ENCODE peak calls at places on chromosome 17, in eight cellular contexts. One of them, this sample, is unnamed.

GRCh38 chr17:70552230-70552981 is 383.1 kb downstream of the KCNJ2 start:
- DNase-seq in HCT116: peak; percentile 29
- DNase-seq in gastrocnemius medialis: no peak
- DNase-seq in lower lobe of right lung: no peak
- DNase-seq in body of pancreas: no peak
- DNase-seq in Karpas-422: peak; percentile 82
- DNase-seq in heart right ventricle: peak; percentile 8
- DNase-seq in left ventricle myocardium inferior: no peak
- DNase-seq in this sample: no peak

GRCh38 chr17:64277831-64278562 is 14.9 kb upstream of the TEX2 start:
- DNase-seq in HCT116: no peak
- DNase-seq in gastrocnemius medialis: no peak
- DNase-seq in lower lobe of right lung: no peak
- DNase-seq in body of pancreas: no peak
- DNase-seq in Karpas-422: no peak
- DNase-seq in heart right ventricle: peak; percentile 28
- DNase-seq in left ventricle myocardium inferior: no peak
- DNase-seq in this sample: no peak

GRCh38 chr17:70105641-70106040 is 30.6 kb downstream of the KCNJ16 start:
- DNase-seq in HCT116: no peak
- DNase-seq in gastrocnemius medialis: no peak
- DNase-seq in lower lobe of right lung: no peak
- DNase-seq in body of pancreas: no peak
- DNase-seq in Karpas-422: no peak
- DNase-seq in heart right ventricle: no peak
- DNase-seq in left ventricle myocardium inferior: no peak
- DNase-seq in this sample: no peak

GRCh38 chr17:61150686-61151299 is 248.8 kb upstream of the TBX2 start:
- DNase-seq in HCT116: no peak
- DNase-seq in gastrocnemius medialis: no peak
- DNase-seq in lower lobe of right lung: no peak
- DNase-seq in body of pancreas: no peak
- DNase-seq in Karpas-422: no peak
- DNase-seq in heart right ventricle: no peak
- DNase-seq in left ventricle myocardium inferior: no peak
- DNase-seq in this sample: no peak

GRCh38 chr17:17164156-17164555 is 42.0 kb downstream of the PLD6 start:
- DNase-seq in HCT116: no peak
- DNase-seq in gastrocnemius medialis: no peak
- DNase-seq in lower lobe of right lung: no peak
- DNase-seq in body of pancreas: no peak
- DNase-seq in Karpas-422: no peak
- DNase-seq in heart right ventricle: no peak
- DNase-seq in left ventricle myocardium inferior: no peak
- DNase-seq in this sample: no peak

GRCh38 chr17:69500911-69501429 is 86.5 kb downstream of the MAP2K6 start:
- DNase-seq in HCT116: no peak
- DNase-seq in gastrocnemius medialis: peak; percentile 80
- DNase-seq in lower lobe of right lung: no peak
- DNase-seq in body of pancreas: peak; percentile 29
- DNase-seq in Karpas-422: peak; percentile 72
- DNase-seq in heart right ventricle: no peak
- DNase-seq in left ventricle myocardium inferior: no peak
- DNase-seq in this sample: no peak

GRCh38 chr17:79905832-79906231 is 66.6 kb upstream of the CBX4 start:
- DNase-seq in HCT116: peak; percentile 80
- DNase-seq in gastrocnemius medialis: no peak
- DNase-seq in lower lobe of right lung: no peak
- DNase-seq in body of pancreas: no peak
- DNase-seq in Karpas-422: peak; percentile 59
- DNase-seq in heart right ventricle: no peak
- DNase-seq in left ventricle myocardium inferior: no peak
- DNase-seq in this sample: no peak

GRCh38 chr17:65193305-65194293 is 56.4 kb downstream of the RGS9 start:
- DNase-seq in HCT116: no peak
- DNase-seq in gastrocnemius medialis: no peak
- DNase-seq in lower lobe of right lung: no peak
- DNase-seq in body of pancreas: no peak
- DNase-seq in Karpas-422: no peak
- DNase-seq in heart right ventricle: no peak
- DNase-seq in left ventricle myocardium inferior: no peak
- DNase-seq in this sample: no peak

GRCh38 chr17:80359422-80360110 is 55.4 kb upstream of the ENDOV start:
- DNase-seq in HCT116: no peak
- DNase-seq in gastrocnemius medialis: no peak
- DNase-seq in lower lobe of right lung: no peak
- DNase-seq in body of pancreas: no peak
- DNase-seq in Karpas-422: no peak
- DNase-seq in heart right ventricle: no peak
- DNase-seq in left ventricle myocardium inferior: no peak
- DNase-seq in this sample: no peak

GRCh38 chr17:67520282-67520906 is 143.3 kb downstream of the PITPNC1 start:
- DNase-seq in HCT116: no peak
- DNase-seq in gastrocnemius medialis: peak; percentile 56
- DNase-seq in lower lobe of right lung: no peak
- DNase-seq in body of pancreas: no peak
- DNase-seq in Karpas-422: no peak
- DNase-seq in heart right ventricle: no peak
- DNase-seq in left ventricle myocardium inferior: no peak
- DNase-seq in this sample: no peak

GRCh38 chr17:15398736-15399331 is 57.4 kb upstream of the TEKT3 start:
- DNase-seq in HCT116: no peak
- DNase-seq in gastrocnemius medialis: peak; percentile 80
- DNase-seq in lower lobe of right lung: no peak
- DNase-seq in body of pancreas: no peak
- DNase-seq in Karpas-422: no peak
- DNase-seq in heart right ventricle: no peak
- DNase-seq in left ventricle myocardium inferior: no peak
- DNase-seq in this sample: peak; percentile 58

GRCh38 chr17:42895185-42895555 is 5.4 kb upstream of the G6PC1 start:
- DNase-seq in HCT116: peak; percentile 8
- DNase-seq in gastrocnemius medialis: peak; percentile 80
- DNase-seq in lower lobe of right lung: peak; percentile 54
- DNase-seq in body of pancreas: peak; percentile 71
- DNase-seq in Karpas-422: no peak
- DNase-seq in heart right ventricle: no peak
- DNase-seq in left ventricle myocardium inferior: peak; percentile 32
- DNase-seq in this sample: peak; percentile 85

GRCh38 chr17:72677714-72678390 is 414.6 kb downstream of the SLC39A11 start:
- DNase-seq in HCT116: no peak
- DNase-seq in gastrocnemius medialis: no peak
- DNase-seq in lower lobe of right lung: peak; percentile 14
- DNase-seq in body of pancreas: no peak
- DNase-seq in Karpas-422: no peak
- DNase-seq in heart right ventricle: no peak
- DNase-seq in left ventricle myocardium inferior: no peak
- DNase-seq in this sample: no peak

GRCh38 chr17:57394375-57394774 is 138.1 kb downstream of the MSI2 start:
- DNase-seq in HCT116: no peak
- DNase-seq in gastrocnemius medialis: no peak
- DNase-seq in lower lobe of right lung: no peak
- DNase-seq in body of pancreas: no peak
- DNase-seq in Karpas-422: no peak
- DNase-seq in heart right ventricle: no peak
- DNase-seq in left ventricle myocardium inferior: no peak
- DNase-seq in this sample: no peak

GRCh38 chr17:5901731-5902660 is 168.2 kb upstream of the WSCD1 start:
- DNase-seq in HCT116: no peak
- DNase-seq in gastrocnemius medialis: no peak
- DNase-seq in lower lobe of right lung: no peak
- DNase-seq in body of pancreas: no peak
- DNase-seq in Karpas-422: no peak
- DNase-seq in heart right ventricle: no peak
- DNase-seq in left ventricle myocardium inferior: no peak
- DNase-seq in this sample: no peak

GRCh38 chr17:62134397-62134796 is 69.3 kb upstream of the MED13 start:
- DNase-seq in HCT116: no peak
- DNase-seq in gastrocnemius medialis: no peak
- DNase-seq in lower lobe of right lung: no peak
- DNase-seq in body of pancreas: no peak
- DNase-seq in Karpas-422: no peak
- DNase-seq in heart right ventricle: no peak
- DNase-seq in left ventricle myocardium inferior: no peak
- DNase-seq in this sample: no peak

GRCh38 chr17:61303334-61304096 is 96.1 kb upstream of the TBX2 start:
- DNase-seq in HCT116: no peak
- DNase-seq in gastrocnemius medialis: no peak
- DNase-seq in lower lobe of right lung: no peak
- DNase-seq in body of pancreas: no peak
- DNase-seq in Karpas-422: no peak
- DNase-seq in heart right ventricle: no peak
- DNase-seq in left ventricle myocardium inferior: no peak
- DNase-seq in this sample: no peak

GRCh38 chr17:43169561-43170139 is 1.4 kb upstream of the NBR1 start:
- DNase-seq in HCT116: no peak
- DNase-seq in gastrocnemius medialis: peak; percentile 19
- DNase-seq in lower lobe of right lung: peak; percentile 52
- DNase-seq in body of pancreas: no peak
- DNase-seq in Karpas-422: peak; percentile 84
- DNase-seq in heart right ventricle: peak; percentile 27
- DNase-seq in left ventricle myocardium inferior: peak; percentile 19
- DNase-seq in this sample: peak; percentile 52

GRCh38 chr17:35242805-35243458 is at the start of gene SLFN5:
- DNase-seq in HCT116: peak; percentile 76
- DNase-seq in gastrocnemius medialis: peak; percentile 97
- DNase-seq in lower lobe of right lung: peak; percentile 95
- DNase-seq in body of pancreas: peak; percentile 95
- DNase-seq in Karpas-422: peak; percentile 85
- DNase-seq in heart right ventricle: peak; percentile 95
- DNase-seq in left ventricle myocardium inferior: peak; percentile 94
- DNase-seq in this sample: peak; percentile 97

GRCh38 chr17:35242158-35242804 is 591 bp upstream of the SLFN5 start:
- DNase-seq in HCT116: peak; percentile 58
- DNase-seq in gastrocnemius medialis: peak; percentile 90
- DNase-seq in lower lobe of right lung: peak; percentile 86
- DNase-seq in body of pancreas: peak; percentile 84
- DNase-seq in Karpas-422: no peak
- DNase-seq in heart right ventricle: peak; percentile 54
- DNase-seq in left ventricle myocardium inferior: peak; percentile 35
- DNase-seq in this sample: peak; percentile 73

GRCh38 chr17:35240861-35241260 is 2.0 kb upstream of the SLFN5 start:
- DNase-seq in HCT116: no peak
- DNase-seq in gastrocnemius medialis: no peak
- DNase-seq in lower lobe of right lung: no peak
- DNase-seq in body of pancreas: no peak
- DNase-seq in Karpas-422: no peak
- DNase-seq in heart right ventricle: no peak
- DNase-seq in left ventricle myocardium inferior: no peak
- DNase-seq in this sample: no peak

GRCh38 chr17:35239823-35240222 is 3.0 kb upstream of the SLFN5 start:
- DNase-seq in HCT116: no peak
- DNase-seq in gastrocnemius medialis: no peak
- DNase-seq in lower lobe of right lung: no peak
- DNase-seq in body of pancreas: no peak
- DNase-seq in Karpas-422: no peak
- DNase-seq in heart right ventricle: no peak
- DNase-seq in left ventricle myocardium inferior: no peak
- DNase-seq in this sample: no peak

DNA sequence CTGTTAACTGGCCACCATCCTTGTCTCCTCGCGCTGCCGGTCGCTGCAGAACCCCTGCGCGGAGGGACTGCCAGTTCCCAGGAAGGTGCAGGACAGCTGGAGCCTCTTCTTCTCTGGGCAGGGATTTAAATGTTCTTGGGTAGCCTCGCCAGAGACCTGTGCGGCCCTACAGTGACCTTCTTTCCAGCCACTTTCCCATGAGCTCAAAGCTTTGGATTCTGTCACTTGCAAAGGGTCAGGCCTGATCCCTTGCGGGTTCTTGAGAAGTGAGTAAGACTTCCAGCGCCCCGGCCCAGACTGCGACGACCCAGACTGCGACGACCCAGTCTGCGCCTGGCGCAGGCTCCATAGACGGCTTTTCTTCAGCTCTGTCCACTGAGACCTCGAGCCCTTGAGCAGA is 1.4 kb upstream of the SLFN5 start:
- DNase-seq in HCT116: no peak
- DNase-seq in gastrocnemius medialis: peak; percentile 75
- DNase-seq in lower lobe of right lung: no peak
- DNase-seq in body of pancreas: no peak
- DNase-seq in Karpas-422: no peak
- DNase-seq in heart right ventricle: no peak
- DNase-seq in left ventricle myocardium inferior: no peak
- DNase-seq in this sample: no peak
- H3K4me1 ChIP-seq in HCT116: peaks cover 28% of the 10 kb centered on the region
- H3K4me1 ChIP-seq in gastrocnemius medialis: peaks cover 35% of the 10 kb centered on the region
- H3K4me1 ChIP-seq in lower lobe of right lung: peaks cover 43% of the 10 kb centered on the region
- H3K4me1 ChIP-seq in body of pancreas: peaks cover 23% of the 10 kb centered on the region
- H3K4me1 ChIP-seq in Karpas-422: peaks cover 26% of the 10 kb centered on the region
- H3K4me1 ChIP-seq in heart right ventricle: peaks cover 17% of the 10 kb centered on the region
- H3K4me1 ChIP-seq in left ventricle myocardium inferior: peaks cover 45% of the 10 kb centered on the region
- H3K4me1 ChIP-seq in this sample: no peaks in the 10 kb centered on the region

GRCh38 chr17:76886395-76886794 is 18.2 kb downstream of the MGAT5B start:
- DNase-seq in HCT116: no peak
- DNase-seq in gastrocnemius medialis: no peak
- DNase-seq in lower lobe of right lung: no peak
- DNase-seq in body of pancreas: no peak
- DNase-seq in Karpas-422: no peak
- DNase-seq in heart right ventricle: no peak
- DNase-seq in left ventricle myocardium inferior: no peak
- DNase-seq in this sample: no peak
- H3K27ac ChIP-seq in HCT116: no peak overlapping the region
- H3K27ac ChIP-seq in gastrocnemius medialis: no peak overlapping the region
- H3K27ac ChIP-seq in lower lobe of right lung: no peak overlapping the region
- H3K27ac ChIP-seq in body of pancreas: no peak overlapping the region
- H3K27ac ChIP-seq in Karpas-422: no peak overlapping the region
- H3K27ac ChIP-seq in heart right ventricle: no peak overlapping the region
- H3K27ac ChIP-seq in left ventricle myocardium inferior: no peak overlapping the region
- H3K27ac ChIP-seq in this sample: no peak overlapping the region

GRCh38 chr17:35491417-35491816 is 42.9 kb upstream of the SLFN13 start:
- DNase-seq in HCT116: no peak
- DNase-seq in gastrocnemius medialis: no peak
- DNase-seq in lower lobe of right lung: no peak
- DNase-seq in body of pancreas: no peak
- DNase-seq in Karpas-422: no peak
- DNase-seq in heart right ventricle: no peak
- DNase-seq in left ventricle myocardium inferior: no peak
- DNase-seq in this sample: no peak
- H3K9me3 ChIP-seq in HCT116: no peaks in the 10 kb centered on the region
- H3K9me3 ChIP-seq in gastrocnemius medialis: no peaks in the 10 kb centered on the region
- H3K9me3 ChIP-seq in lower lobe of right lung: no peaks in the 10 kb centered on the region
- H3K9me3 ChIP-seq in body of pancreas: no peaks in the 10 kb centered on the region
- H3K9me3 ChIP-seq in Karpas-422: no peaks in the 10 kb centered on the region
- H3K9me3 ChIP-seq in heart right ventricle: no peaks in the 10 kb centered on the region
- H3K9me3 ChIP-seq in left ventricle myocardium inferior: no peaks in the 10 kb centered on the region
- H3K9me3 ChIP-seq in this sample: peaks cover 2% of the 10 kb centered on the region

DNA sequence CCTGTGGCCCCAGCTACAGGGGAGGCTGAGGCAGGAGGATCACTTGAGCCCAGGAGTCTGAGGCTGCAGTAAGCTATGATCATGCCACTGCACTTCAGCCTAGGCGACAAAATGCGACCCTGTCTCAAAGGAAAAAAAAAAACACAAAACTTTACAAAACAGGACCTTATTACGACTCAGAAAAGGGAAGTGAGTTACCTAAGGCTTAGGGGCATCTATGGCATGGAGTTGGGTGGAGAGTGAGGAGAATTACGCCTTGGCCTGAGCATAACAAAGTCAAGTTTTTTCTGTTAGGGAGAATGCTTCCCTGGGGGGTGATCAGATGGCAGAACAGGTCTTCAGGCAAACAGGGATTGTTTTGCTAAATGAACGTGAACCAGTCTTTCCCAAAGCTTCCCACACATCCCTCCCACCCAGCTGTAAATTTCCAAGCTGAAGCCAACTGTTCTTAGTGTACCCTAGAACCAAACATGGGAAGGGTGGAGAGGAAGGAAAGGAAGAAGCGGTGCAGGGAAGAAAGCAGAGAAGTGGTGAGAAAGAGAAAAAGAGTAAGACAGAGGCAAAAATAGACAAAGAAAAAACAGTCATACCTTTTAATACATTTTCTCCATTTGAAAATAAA is 24.6 kb upstream of the TNRC6C start:
- DNase-seq in HCT116: no peak
- DNase-seq in gastrocnemius medialis: no peak
- DNase-seq in lower lobe of right lung: no peak
- DNase-seq in body of pancreas: no peak
- DNase-seq in Karpas-422: no peak
- DNase-seq in heart right ventricle: no peak
- DNase-seq in left ventricle myocardium inferior: no peak
- DNase-seq in this sample: no peak
- H3K4me1 ChIP-seq in HCT116: no peaks in the 10 kb centered on the region
- H3K4me1 ChIP-seq in gastrocnemius medialis: no peaks in the 10 kb centered on the region
- H3K4me1 ChIP-seq in lower lobe of right lung: no peaks in the 10 kb centered on the region
- H3K4me1 ChIP-seq in body of pancreas: peaks cover 6% of the 10 kb centered on the region
- H3K4me1 ChIP-seq in Karpas-422: peaks cover 5% of the 10 kb centered on the region
- H3K4me1 ChIP-seq in heart right ventricle: no peaks in the 10 kb centered on the region
- H3K4me1 ChIP-seq in left ventricle myocardium inferior: no peaks in the 10 kb centered on the region
- H3K4me1 ChIP-seq in this sample: no peaks in the 10 kb centered on the region